ENCODE peak calls at places on chromosomes 2 and 18, in seven cellular contexts. L is effector memory CD4-positive, alpha-beta T cell; R is heart right ventricle; G is aorta; I is esophagus muscularis mucosa; O is neuronal stem cell; V is cardiac muscle cell. M is an unnamed sample.

GRCh38 chr18:41058351-41059125 is 896.5 kb upstream of the PIK3C3 start:
- DNase-seq in L (no peak), R (no peak), G (no peak), I (no peak), O (no peak), V (no peak), M (no peak)

GRCh38 chr2:32825291-32825712 is 121.5 kb upstream of the LTBP1 start:
- DNase-seq in L (no peak), R (no peak), G (no peak), I (no peak), O (no peak), V (peak; percentile 60), M (peak; percentile 67)

GRCh38 chr2:25174192-25174861 is 5.9 kb upstream of the POMC start:
- DNase-seq in L (no peak), R (no peak), G (no peak), I (no peak), O (no peak), V (no peak), M (no peak)

GRCh38 chr18:43420950-43421349 is 143.7 kb upstream of the SYT4 start:
- DNase-seq in L (no peak), R (no peak), G (no peak), I (no peak), O (no peak), V (peak; percentile 9), M (no peak)

GRCh38 chr2:214069254-214069653 is 341.6 kb upstream of the VWC2L start:
- DNase-seq in L (no peak), R (no peak), G (no peak), I (no peak), O (no peak), V (no peak), M (no peak)

GRCh38 chr2:33033524-33034150 is 86.9 kb downstream of the LTBP1 start:
- DNase-seq in L (no peak), R (no peak), G (no peak), I (no peak), O (peak; percentile 29), V (peak; percentile 56), M (no peak)

GRCh38 chr2:25036221-25036559 is 5.7 kb upstream of the EFR3B start:
- DNase-seq in L (no peak), R (no peak), G (no peak), I (no peak), O (no peak), V (peak; percentile 16), M (no peak)

GRCh38 chr18:74268933-74269620 is 22.7 kb downstream of the CYB5A start:
- DNase-seq in L (no peak), R (no peak), G (no peak), I (no peak), O (no peak), V (no peak), M (no peak)

GRCh38 chr2:121074322-121074932 is 210.6 kb downstream of the TFCP2L1 start:
- DNase-seq in L (no peak), R (no peak), G (no peak), I (no peak), O (no peak), V (peak; percentile 28), M (no peak)

GRCh38 chr2:33634261-33634910 is 35.3 kb upstream of the FAM98A start:
- DNase-seq in L (no peak), R (no peak), G (no peak), I (peak; percentile 90), O (no peak), V (no peak), M (no peak)

DNA sequence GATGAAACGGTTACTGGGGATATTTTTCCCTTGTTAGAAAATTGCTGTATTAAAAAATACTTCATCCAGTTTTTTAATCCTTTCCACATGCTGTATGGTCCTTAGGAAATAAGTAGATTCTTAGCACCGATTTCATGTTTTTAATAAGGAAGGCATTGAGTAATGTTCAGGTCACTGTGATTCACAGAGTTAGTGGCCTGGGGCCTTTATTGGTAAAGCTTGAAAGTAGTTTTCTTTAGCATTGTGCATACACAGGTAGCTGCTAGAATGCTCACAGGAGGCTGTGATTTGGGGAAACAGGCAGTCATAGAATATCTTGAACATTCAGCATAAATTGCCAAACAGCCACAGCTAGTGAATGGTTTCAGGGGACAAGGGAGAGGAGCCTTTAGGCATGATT is 79.8 kb downstream of the XRCC5 start:
- DNase-seq in L (no peak), R (no peak), G (no peak), I (no peak), O (no peak), V (no peak), M (no peak)
- H3K36me3 ChIP-seq in L (peaks cover 40% of the 10 kb centered on the region), R (no peaks in the 10 kb centered on the region), G (peaks cover 4% of the 10 kb centered on the region), I (peaks cover 49% of the 10 kb centered on the region), O (peaks cover 96% of the 10 kb centered on the region), V (peaks cover 29% of the 10 kb centered on the region), M (peaks cover 29% of the 10 kb centered on the region)

DNA sequence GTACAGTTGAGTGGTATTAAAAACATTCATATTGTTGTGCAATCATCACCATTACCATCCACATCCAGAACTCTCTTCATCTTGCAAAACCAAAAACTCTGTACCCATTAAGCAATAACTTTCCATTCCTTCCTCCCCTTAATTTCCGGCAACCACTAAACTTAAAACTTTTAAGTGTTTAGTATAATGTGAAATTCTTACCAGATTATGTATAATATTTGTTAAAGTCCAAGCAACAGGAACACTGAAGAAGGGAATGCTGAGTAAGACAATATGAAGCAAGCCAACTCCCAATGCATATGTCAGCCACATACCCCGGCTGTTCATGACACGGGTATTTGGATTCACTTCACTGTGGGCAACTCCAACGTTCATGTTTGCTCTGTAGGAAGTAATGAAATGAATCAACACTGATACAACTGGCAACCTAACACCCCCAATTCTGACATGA is 1.9 kb downstream of the ORMDL1 start:
- DNase-seq in L (no peak), R (no peak), G (no peak), I (no peak), O (no peak), V (no peak), M (no peak)
- H3K27ac ChIP-seq in L (no peak overlapping the region), R (no peak overlapping the region), G (no peak overlapping the region), I (peak overlapping the region; percentile 98), O (no peak overlapping the region), V (no peak overlapping the region), M (peak overlapping the region; percentile 96)

GRCh38 chr2:170817247-170817998 is 736 bp downstream of the GAD1 start:
- DNase-seq in L (no peak), R (no peak), G (no peak), I (no peak), O (peak; percentile 12), V (peak; percentile 57), M (no peak)

GRCh38 chr2:170816499-170817246 is at the start of gene GAD1:
- DNase-seq in L (peak; percentile 24), R (peak; percentile 72), G (peak; percentile 89), I (no peak), O (peak; percentile 33), V (peak; percentile 66), M (no peak)

GRCh38 chr2:170815746-170816498 is 765 bp upstream of the GAD1 start:
- DNase-seq in L (peak; percentile 41), R (peak; percentile 48), G (no peak), I (peak; percentile 91), O (peak; percentile 84), V (peak; percentile 89), M (no peak)

GRCh38 chr2:170818294-170819104 is 1.8 kb downstream of the GAD1 start:
- DNase-seq in L (no peak), R (no peak), G (no peak), I (no peak), O (peak; percentile 23), V (no peak), M (no peak)

DNA sequence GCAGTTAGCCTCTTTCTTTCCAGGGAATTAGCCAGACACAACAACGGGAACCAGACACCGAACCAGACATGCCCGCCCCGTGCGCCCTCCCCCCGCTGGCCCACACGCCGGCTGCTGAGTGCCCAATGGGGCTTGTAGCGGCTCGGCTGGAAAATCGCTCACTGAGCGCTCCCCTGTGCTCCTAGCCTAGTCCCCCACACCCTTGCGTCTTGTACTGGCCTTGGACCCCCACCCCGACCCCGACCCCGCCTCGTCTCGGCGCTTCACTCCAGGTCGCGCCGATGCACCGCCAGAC is 1.3 kb downstream of the GAD1 start:
- DNase-seq in L (no peak), R (no peak), G (no peak), I (no peak), O (peak; percentile 44), V (no peak), M (no peak)
- H3K4me1 ChIP-seq in L (peaks cover 69% of the 10 kb centered on the region), R (peaks cover 84% of the 10 kb centered on the region), G (no peaks in the 10 kb centered on the region), I (peaks cover 88% of the 10 kb centered on the region), O (peaks cover 26% of the 10 kb centered on the region), V (peaks cover 7% of the 10 kb centered on the region), M (no peaks in the 10 kb centered on the region)

DNA sequence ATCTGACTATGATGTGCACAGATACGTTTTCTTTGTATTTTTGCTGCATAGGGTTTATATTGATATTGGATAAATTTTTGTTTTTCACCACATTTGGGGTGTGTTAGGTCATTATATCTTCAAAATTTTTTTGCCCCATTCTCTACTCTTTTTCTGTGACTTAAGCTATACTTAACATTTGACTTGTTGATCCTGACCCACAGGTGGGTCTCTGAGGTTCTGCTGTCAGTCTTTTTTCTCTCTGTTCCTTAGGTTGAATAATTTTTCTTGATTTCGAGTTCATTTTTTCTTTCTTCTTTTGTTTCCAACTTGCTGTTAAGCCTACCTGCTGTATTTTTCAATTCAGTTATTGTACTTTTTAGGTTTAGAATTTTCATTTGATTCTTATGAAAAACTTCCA is 12.1 kb downstream of the RAB3GAP1 start:
- DNase-seq in L (no peak), R (no peak), G (no peak), I (no peak), O (no peak), V (no peak), M (no peak)
- H3K36me3 ChIP-seq in L (peaks cover 23% of the 10 kb centered on the region), R (no peaks in the 10 kb centered on the region), G (no peaks in the 10 kb centered on the region), I (peaks cover 23% of the 10 kb centered on the region), O (peaks cover 58% of the 10 kb centered on the region), V (peaks cover 5% of the 10 kb centered on the region), M (peaks cover 16% of the 10 kb centered on the region)

GRCh38 chr2:231413456-231413855 is 17.9 kb downstream of the B3GNT7 start:
- DNase-seq in L (no peak), R (no peak), G (no peak), I (no peak), O (no peak), V (no peak), M (no peak)
- H3K27ac ChIP-seq in L (no peak overlapping the region), R (no peak overlapping the region), G (no peak overlapping the region), I (no peak overlapping the region), O (no peak overlapping the region), V (no peak overlapping the region), M (no peak overlapping the region)

DNA sequence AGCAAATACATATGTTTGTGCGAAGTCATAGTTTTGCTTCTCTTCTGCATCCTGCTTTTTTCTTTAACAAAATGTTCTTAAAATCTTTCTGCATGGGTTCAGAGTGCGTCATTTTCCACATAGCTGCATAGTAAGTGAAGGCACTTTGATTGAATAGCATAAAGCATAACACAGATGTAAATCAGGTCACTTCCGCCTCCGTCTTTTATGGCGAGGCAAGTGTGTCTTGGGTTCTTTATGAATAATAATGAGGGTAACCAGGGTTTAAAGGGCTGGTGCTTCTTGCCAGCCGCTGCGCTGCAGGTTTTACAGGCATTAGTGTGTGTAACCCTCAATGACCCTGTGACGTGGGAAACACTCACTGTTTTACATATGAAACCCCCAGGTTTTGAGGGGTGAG is 164.2 kb downstream of the MYT1L start:
- DNase-seq in L (no peak), R (no peak), G (no peak), I (no peak), O (no peak), V (no peak), M (no peak)
- H3K4me1 ChIP-seq in L (no peaks in the 10 kb centered on the region), R (no peaks in the 10 kb centered on the region), G (no peaks in the 10 kb centered on the region), I (no peaks in the 10 kb centered on the region), O (no peaks in the 10 kb centered on the region), V (no peaks in the 10 kb centered on the region), M (no peaks in the 10 kb centered on the region)

GRCh38 chr2:117976581-117976980 is 37.3 kb downstream of the CCDC93 start:
- DNase-seq in L (no peak), R (no peak), G (no peak), I (no peak), O (no peak), V (no peak), M (no peak)
- H3K36me3 ChIP-seq in L (peaks cover 77% of the 10 kb centered on the region), R (peaks cover 8% of the 10 kb centered on the region), G (peaks cover 4% of the 10 kb centered on the region), I (peaks cover 71% of the 10 kb centered on the region), O (peaks cover 75% of the 10 kb centered on the region), V (peaks cover 10% of the 10 kb centered on the region), M (peaks cover 66% of the 10 kb centered on the region)

M was measured in right atrium auricular region.